ENCODE peak calls at places on chromosomes 3 and 15, in ten cellular contexts. V, L, U, E, C, N, K, Y, D and Q are unnamed samples.

GRCh38 chr3:37028329-37028728 is 35.0 kb downstream of the MLH1 start:
- DNase-seq in V (peak), L (peak), U (peak), E (no peak), C (no peak), N (no peak), K (peak), Y (no peak), D (no peak), Q (no peak)

GRCh38 chr3:197613187-197613586 is 57.4 kb upstream of the BDH1 start:
- DNase-seq in V (no peak), L (no peak), U (no peak), E (no peak), C (no peak), N (no peak), K (no peak), Y (no peak), D (no peak), Q (no peak)

GRCh38 chr3:153967260-153967659 is 153.9 kb upstream of the ARHGEF26 start:
- DNase-seq in V (no peak), L (no peak), U (no peak), E (no peak), C (no peak), N (no peak), K (no peak), Y (no peak), D (no peak), Q (no peak)

GRCh38 chr3:172260381-172260780 is 187.9 kb downstream of the GHSR start:
- DNase-seq in V (no peak), L (no peak), U (no peak), E (no peak), C (no peak), N (no peak), K (no peak), Y (peak), D (no peak), Q (no peak)

GRCh38 chr3:139533781-139534443 is 5.6 kb downstream of the RBP1 start:
- DNase-seq in V (peak), L (peak), U (peak), E (peak), C (no peak), N (no peak), K (no peak), Y (peak), D (no peak), Q (no peak)

GRCh38 chr3:178748874-178749273 is 212.6 kb downstream of the KCNMB2 start:
- DNase-seq in V (no peak), L (no peak), U (no peak), E (no peak), C (no peak), N (no peak), K (no peak), Y (no peak), D (no peak), Q (no peak)

GRCh38 chr3:61858054-61858453 is 296.7 kb downstream of the PTPRG start:
- DNase-seq in V (no peak), L (no peak), U (no peak), E (no peak), C (no peak), N (no peak), K (no peak), Y (peak), D (peak), Q (no peak)

GRCh38 chr3:88195951-88196434 is 46.2 kb downstream of the C3orf38 start:
- DNase-seq in V (no peak), L (no peak), U (no peak), E (no peak), C (no peak), N (no peak), K (no peak), Y (peak), D (no peak), Q (no peak)

GRCh38 chr3:173191611-173192010 is 50.6 kb upstream of the SPATA16 start:
- DNase-seq in V (no peak), L (no peak), U (no peak), E (no peak), C (no peak), N (no peak), K (no peak), Y (peak), D (no peak), Q (no peak)

GRCh38 chr3:53643757-53644156 is 149.3 kb downstream of the CACNA1D start:
- DNase-seq in V (no peak), L (no peak), U (no peak), E (no peak), C (no peak), N (no peak), K (no peak), Y (no peak), D (no peak), Q (no peak)

GRCh38 chr15:66702770-66703539 is 919 bp downstream of the SMAD6 start:
- DNase-seq in V (no peak), L (peak), U (peak), E (no peak), C (no peak), N (no peak), K (no peak), Y (no peak), D (peak), Q (no peak)

GRCh38 chr3:50297896-50298725 is 1.1 kb downstream of the HYAL3 start:
- DNase-seq in V (peak), L (peak), U (no peak), E (no peak), C (peak), N (peak), K (no peak), Y (no peak), D (peak), Q (no peak)

GRCh38 chr3:13405614-13406013 is 14.5 kb downstream of the NUP210 start:
- DNase-seq in V (no peak), L (no peak), U (no peak), E (no peak), C (no peak), N (no peak), K (no peak), Y (no peak), D (no peak), Q (no peak)

GRCh38 chr15:78790027-78790426 is 21.2 kb downstream of the ADAMTS7 start:
- DNase-seq in V (no peak), L (no peak), U (no peak), E (no peak), C (no peak), N (no peak), K (no peak), Y (no peak), D (peak), Q (no peak)

GRCh38 chr15:64334530-64334929 is 21.4 kb downstream of the CSNK1G1 start:
- DNase-seq in V (no peak), L (no peak), U (no peak), E (no peak), C (no peak), N (no peak), K (no peak), Y (no peak), D (no peak), Q (no peak)

GRCh38 chr3:85054579-85054978 is 95.8 kb downstream of the CADM2 start:
- DNase-seq in V (no peak), L (no peak), U (no peak), E (no peak), C (no peak), N (no peak), K (no peak), Y (no peak), D (no peak), Q (no peak)

GRCh38 chr3:34312684-34313083 is 514.3 kb downstream of the PDCD6IP start:
- DNase-seq in V (no peak), L (no peak), U (no peak), E (no peak), C (no peak), N (no peak), K (no peak), Y (no peak), D (no peak), Q (no peak)

GRCh38 chr3:156140196-156140595 is 19.8 kb downstream of the KCNAB1 start:
- DNase-seq in V (no peak), L (no peak), U (no peak), E (no peak), C (no peak), N (no peak), K (no peak), Y (no peak), D (no peak), Q (no peak)

GRCh38 chr3:152219769-152220255 is 48.9 kb upstream of the MBNL1 start:
- DNase-seq in V (no peak), L (no peak), U (no peak), E (no peak), C (no peak), N (no peak), K (no peak), Y (no peak), D (no peak), Q (no peak)

GRCh38 chr3:99789322-99789721 is 28.3 kb upstream of the CMSS1 start:
- DNase-seq in V (peak), L (peak), U (peak), E (no peak), C (peak), N (no peak), K (no peak), Y (peak), D (peak), Q (no peak)

GRCh38 chr3:69292959-69293574 is 92.8 kb downstream of the FRMD4B start:
- DNase-seq in V (no peak), L (no peak), U (no peak), E (no peak), C (no peak), N (no peak), K (no peak), Y (no peak), D (no peak), Q (no peak)

GRCh38 chr3:177928156-177928555 is 608.1 kb upstream of the KCNMB2 start:
- DNase-seq in V (no peak), L (no peak), U (no peak), E (no peak), C (peak), N (no peak), K (no peak), Y (peak), D (no peak), Q (no peak)

GRCh38 chr3:45677045-45677436 is 12.2 kb upstream of the SACM1L start:
- DNase-seq in V (no peak), L (no peak), U (no peak), E (peak), C (peak), N (peak), K (peak), Y (peak), D (peak), Q (no peak)

GRCh38 chr3:128698211-128699011 is 27.6 kb upstream of the RAB7A start:
- DNase-seq in V (peak), L (peak), U (peak), E (peak), C (peak), N (peak), K (peak), Y (no peak), D (peak), Q (no peak)

GRCh38 chr3:79154861-79155260 is 612.9 kb downstream of the ROBO1 start:
- DNase-seq in V (no peak), L (no peak), U (no peak), E (no peak), C (no peak), N (no peak), K (no peak), Y (no peak), D (no peak), Q (no peak)

GRCh38 chr3:15010664-15011063 is 54.5 kb downstream of the MRPS25 start:
- DNase-seq in V (no peak), L (no peak), U (no peak), E (no peak), C (no peak), N (no peak), K (no peak), Y (peak), D (no peak), Q (no peak)

GRCh38 chr15:55394694-55395093 is 13.5 kb downstream of the CCPG1 start:
- DNase-seq in V (no peak), L (no peak), U (no peak), E (no peak), C (no peak), N (no peak), K (peak), Y (peak), D (peak), Q (no peak)

GRCh38 chr3:141544697-141545096 is 57.9 kb downstream of the RASA2 start:
- DNase-seq in V (no peak), L (no peak), U (no peak), E (no peak), C (no peak), N (no peak), K (no peak), Y (no peak), D (no peak), Q (no peak)

GRCh38 chr3:172143060-172143451 is 103.7 kb downstream of the FNDC3B start:
- DNase-seq in V (no peak), L (no peak), U (no peak), E (no peak), C (no peak), N (no peak), K (no peak), Y (no peak), D (no peak), Q (no peak)

DNA sequence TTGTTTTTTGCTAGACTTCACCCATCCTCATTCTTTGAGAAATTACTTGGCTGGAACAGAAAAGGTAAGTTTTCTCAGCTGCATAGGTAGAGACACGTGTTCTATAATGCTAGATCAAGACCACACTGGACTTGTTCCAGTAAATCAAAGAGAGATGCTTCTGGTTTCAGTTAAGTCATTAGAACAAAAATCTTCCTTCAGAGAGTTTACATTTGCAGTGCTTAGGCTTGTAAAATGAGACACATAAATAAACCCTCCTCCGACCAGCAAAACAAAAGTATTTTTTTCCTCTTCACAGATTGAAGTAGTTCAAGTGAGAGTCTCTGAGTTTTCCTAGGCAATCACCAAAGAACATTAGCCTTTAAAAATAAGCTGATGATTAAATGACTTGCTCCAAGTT is 87.3 kb upstream of the PROK2 start:
- DNase-seq in V (no peak), L (no peak), U (no peak), E (no peak), C (no peak), N (no peak), K (no peak), Y (no peak), D (no peak), Q (no peak)
- TF ChIP-seq POLR2A in V (no peak), L (no peak), U (no peak), E (no peak), C (no peak), N (no peak), K (no peak), Y (no peak), D (no peak), Q (no peak)

GRCh38 chr15:57481038-57481705 is 104.9 kb downstream of the CGNL1 start:
- DNase-seq in V (no peak), L (no peak), U (no peak), E (no peak), C (no peak), N (no peak), K (no peak), Y (no peak), D (no peak), Q (no peak)

GRCh38 chr15:57489122-57489521 is 102.6 kb upstream of the MYZAP start:
- DNase-seq in V (no peak), L (no peak), U (no peak), E (no peak), C (no peak), N (no peak), K (no peak), Y (no peak), D (no peak), Q (no peak)

GRCh38 chr15:57486807-57487206 is 104.9 kb upstream of the MYZAP start:
- DNase-seq in V (no peak), L (no peak), U (no peak), E (no peak), C (no peak), N (no peak), K (no peak), Y (no peak), D (no peak), Q (no peak)

DNA sequence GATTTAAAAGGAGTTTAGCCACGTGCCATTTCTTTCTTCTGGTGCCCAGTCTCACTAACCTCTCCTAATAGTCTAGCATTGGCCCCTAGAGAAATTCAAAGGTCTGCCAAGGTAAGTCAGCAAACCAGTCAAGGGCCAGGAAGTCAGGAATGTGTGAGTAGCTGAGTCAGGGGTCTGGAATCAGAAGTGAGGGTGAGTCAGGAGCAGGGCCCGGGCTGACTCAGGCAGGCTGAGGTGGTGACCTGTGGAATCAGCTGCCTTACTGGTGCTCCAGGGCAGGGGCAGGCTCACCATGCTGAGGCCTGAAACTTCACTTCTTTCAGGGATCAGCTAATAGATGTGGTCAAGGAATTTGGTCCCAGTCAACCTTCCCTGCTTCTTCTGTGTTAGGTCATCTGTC is 105.8 kb upstream of the MYZAP start:
- DNase-seq in V (no peak), L (no peak), U (peak), E (no peak), C (peak), N (no peak), K (no peak), Y (peak), D (no peak), Q (no peak)
- H3K4me3 ChIP-seq in V (no peak), L (no peak), U (no peak), E (no peak), C (no peak), N (no peak), K (no peak), Y (no peak), D (no peak), Q (no peak)

GRCh38 chr15:60396964-60397771 is 618 bp downstream of the ANXA2 start:
- DNase-seq in V (peak), L (peak), U (peak), E (peak), C (peak), N (peak), K (peak), Y (peak), D (peak), Q (no peak)
- TF ChIP-seq POLR2A in V (no peak), L (peak), U (no peak), E (no peak), C (peak), N (no peak), K (peak), Y (no peak), D (no peak), Q (no peak)

DNA sequence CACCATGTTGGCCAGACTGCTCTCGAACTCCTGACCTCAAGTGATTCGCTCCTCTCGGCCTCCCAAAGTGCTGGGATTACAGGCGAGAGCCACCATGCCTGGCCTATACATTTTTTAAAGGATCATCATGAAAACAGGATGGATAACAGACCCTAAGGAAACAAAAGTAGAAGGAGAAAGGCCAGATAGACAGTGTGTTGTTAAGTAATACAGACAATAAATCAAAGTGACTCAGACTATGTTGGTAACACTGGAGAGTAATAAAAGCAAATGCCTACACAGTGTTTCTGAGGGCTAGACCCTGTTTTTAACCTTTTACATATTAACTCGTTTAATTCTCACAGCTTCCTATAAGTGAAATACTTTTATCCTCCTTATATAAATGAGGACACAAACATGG is 133.8 kb upstream of the MCTP2 start:
- DNase-seq in V (no peak), L (no peak), U (no peak), E (no peak), C (no peak), N (no peak), K (no peak), Y (no peak), D (no peak), Q (no peak)
- H3K4me3 ChIP-seq in V (no peak), L (no peak), U (no peak), E (no peak), C (no peak), N (no peak), K (no peak), Y (no peak), D (no peak), Q (no peak)

DNA sequence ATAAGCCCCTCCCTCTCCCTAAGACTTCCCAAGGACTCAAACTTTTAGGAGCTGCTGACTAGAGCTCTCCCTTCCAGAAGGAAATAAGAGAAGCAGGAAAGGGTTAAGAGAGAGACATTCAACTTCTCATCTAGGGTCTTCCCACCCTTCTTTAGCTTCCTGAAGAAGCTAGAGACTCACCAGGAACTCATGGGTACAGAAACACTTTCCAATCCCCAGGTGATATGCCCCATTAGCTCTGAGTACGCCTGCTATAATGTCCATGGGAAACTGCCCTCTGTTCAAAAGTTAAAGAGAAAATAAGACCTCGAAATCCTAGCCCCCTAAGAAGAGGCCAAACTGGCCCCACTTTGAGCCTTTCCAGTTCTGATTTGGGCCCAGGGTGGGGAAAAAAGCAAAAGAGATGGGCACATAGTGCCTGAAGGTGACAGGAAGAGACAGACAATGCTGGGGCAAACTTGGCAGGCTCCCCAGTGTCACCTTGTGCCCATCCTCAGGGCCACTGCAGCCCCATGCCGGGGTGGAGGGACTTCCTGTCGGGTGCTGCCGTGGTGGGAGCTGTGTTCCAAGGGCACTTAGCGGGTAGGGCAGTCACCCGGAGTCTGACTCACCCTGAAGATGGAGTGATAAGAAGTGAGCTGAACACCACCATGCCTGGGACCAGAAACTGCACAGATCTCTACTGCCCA is 29.5 kb downstream of the CCDC12 start:
- DNase-seq in V (no peak), L (no peak), U (peak), E (no peak), C (peak), N (no peak), K (no peak), Y (peak), D (peak), Q (no peak)
- TF ChIP-seq POLR2A in V (no peak), L (no peak), U (no peak), E (no peak), C (no peak), N (no peak), K (no peak), Y (no peak), D (no peak), Q (no peak)

DNA sequence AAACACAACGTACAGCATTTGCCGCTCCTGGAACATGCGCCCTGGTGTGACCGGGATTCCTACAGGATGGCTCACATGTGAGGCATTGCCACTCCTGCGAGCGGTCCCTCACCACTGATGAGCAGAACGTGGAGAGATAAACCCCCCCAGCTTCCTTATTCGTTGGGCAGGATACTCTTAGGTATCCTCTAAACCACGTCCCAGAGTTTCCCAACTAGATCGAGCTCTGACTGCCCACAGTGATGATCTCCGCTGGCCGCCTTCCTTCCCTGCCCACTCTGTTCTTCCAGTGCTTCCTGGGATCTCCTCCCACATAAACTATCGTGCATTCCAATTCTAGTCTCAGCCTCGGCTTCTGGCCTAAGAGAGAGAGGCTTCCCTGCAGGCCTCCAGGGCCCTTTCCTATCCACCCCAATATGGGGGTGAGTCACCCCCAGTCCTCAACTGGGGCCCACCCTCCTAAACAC is 91.8 kb downstream of the TOP2B start:
- DNase-seq in V (no peak), L (no peak), U (no peak), E (peak), C (no peak), N (no peak), K (no peak), Y (peak), D (no peak), Q (no peak)
- H3K4me3 ChIP-seq in V (no peak), L (no peak), U (no peak), E (no peak), C (no peak), N (no peak), K (no peak), Y (no peak), D (no peak), Q (no peak)

GRCh38 chr3:126355777-126356372 is 1.3 kb downstream of the KLF15 start:
- DNase-seq in V (peak), L (peak), U (peak), E (peak), C (no peak), N (peak), K (peak), Y (peak), D (no peak), Q (peak)
- TF ChIP-seq POLR2A in V (no peak), L (peak), U (peak), E (peak), C (no peak), N (peak), K (peak), Y (no peak), D (no peak), Q (peak)